ENCODE peak calls at places on chromosomes 3 and 15, in seven cellular contexts. W is non-pigmented ciliary epithelial cell, M is hepatic stellate cell, D is DMS153, N is HuH-7.5, F is Ammon's horn, G is NCI-H1092. R is an unnamed sample.

GRCh38 chr3:25448750-25449684 is 21.0 kb downstream of the RARB start:
- DNase-seq in W (no peak), M (peak), D (no peak), N (peak), F (peak), G (peak), R (peak)

GRCh38 chr15:83436513-83437158 is 10.5 kb upstream of the SH3GL3 start:
- DNase-seq in W (peak), M (peak), D (no peak), N (peak), F (peak), G (no peak), R (peak)

GRCh38 chr3:38725726-38726410 is 76.4 kb upstream of the SCN5A start:
- DNase-seq in W (no peak), M (peak), D (no peak), N (no peak), F (no peak), G (no peak), R (no peak)

GRCh38 chr3:6779140-6779539 is 81.8 kb upstream of the GRM7 start:
- DNase-seq in W (no peak), M (no peak), D (no peak), N (no peak), F (no peak), G (no peak), R (no peak)

GRCh38 chr15:31402511-31403056 is 75.9 kb downstream of the KLF13 start:
- DNase-seq in W (no peak), M (peak), D (no peak), N (no peak), F (no peak), G (no peak), R (no peak)

GRCh38 chr15:27768731-27769510 is 330.2 kb downstream of the OCA2 start:
- DNase-seq in W (no peak), M (no peak), D (no peak), N (no peak), F (no peak), G (no peak), R (no peak)

GRCh38 chr15:71048913-71049675 is 66.2 kb upstream of the THSD4 start:
- DNase-seq in W (peak), M (peak), D (no peak), N (no peak), F (no peak), G (no peak), R (no peak)

GRCh38 chr3:31357451-31357850 is 175.3 kb upstream of the STT3B start:
- DNase-seq in W (no peak), M (no peak), D (no peak), N (no peak), F (no peak), G (no peak), R (no peak)

GRCh38 chr3:85652322-85652721 is 693.5 kb downstream of the CADM2 start:
- DNase-seq in W (no peak), M (no peak), D (no peak), N (no peak), F (no peak), G (no peak), R (no peak)

GRCh38 chr3:52313774-52314188 is 2.3 kb upstream of the DNAH1 start:
- DNase-seq in W (no peak), M (peak), D (no peak), N (no peak), F (peak), G (no peak), R (no peak)

GRCh38 chr3:78734048-78734637 is 1033.7 kb downstream of the ROBO1 start:
- DNase-seq in W (no peak), M (no peak), D (peak), N (no peak), F (no peak), G (peak), R (peak)

GRCh38 chr15:99433757-99434211 is 132.0 kb upstream of the MEF2A start:
- DNase-seq in W (no peak), M (no peak), D (no peak), N (no peak), F (no peak), G (no peak), R (no peak)

GRCh38 chr3:130627143-130627849 is 110.3 kb downstream of the COL6A6 start:
- DNase-seq in W (no peak), M (no peak), D (no peak), N (no peak), F (no peak), G (no peak), R (no peak)

GRCh38 chr3:186823391-186823790 is 17.1 kb upstream of the RFC4 start:
- DNase-seq in W (no peak), M (no peak), D (no peak), N (no peak), F (no peak), G (no peak), R (no peak)

GRCh38 chr3:130895690-130896089 is 1.8 kb downstream of the ATP2C1 start:
- DNase-seq in W (no peak), M (no peak), D (no peak), N (no peak), F (no peak), G (no peak), R (no peak)

GRCh38 chr3:13645791-13646637 is 97.1 kb downstream of the FBLN2 start:
- DNase-seq in W (no peak), M (no peak), D (no peak), N (no peak), F (no peak), G (no peak), R (no peak)

GRCh38 chr3:632571-633170 is 436.1 kb downstream of the CHL1 start:
- DNase-seq in W (peak), M (peak), D (peak), N (peak), F (peak), G (peak), R (no peak)

GRCh38 chr3:194617058-194617671 is 16.1 kb downstream of the TMEM44 start:
- DNase-seq in W (no peak), M (no peak), D (no peak), N (no peak), F (no peak), G (no peak), R (no peak)

GRCh38 chr3:39065197-39065596 is 13.4 kb downstream of the WDR48 start:
- DNase-seq in W (peak), M (peak), D (no peak), N (peak), F (peak), G (no peak), R (no peak)

GRCh38 chr3:28934135-28934813 is 346.6 kb upstream of the RBMS3 start:
- DNase-seq in W (no peak), M (no peak), D (no peak), N (no peak), F (no peak), G (no peak), R (no peak)

GRCh38 chr3:107810195-107811071 is 280.4 kb downstream of the CD47 start:
- DNase-seq in W (no peak), M (no peak), D (no peak), N (peak), F (no peak), G (no peak), R (no peak)

GRCh38 chr15:77529394-77530159 is 103.1 kb downstream of the LINGO1 start:
- DNase-seq in W (no peak), M (no peak), D (no peak), N (no peak), F (no peak), G (no peak), R (no peak)

GRCh38 chr15:80309769-80310384 is 57.9 kb upstream of the CTXND1 start:
- DNase-seq in W (peak), M (peak), D (no peak), N (peak), F (peak), G (no peak), R (no peak)

GRCh38 chr15:95624616-95625361 is 705.7 kb upstream of the NR2F2 start:
- DNase-seq in W (no peak), M (no peak), D (no peak), N (no peak), F (no peak), G (no peak), R (no peak)

GRCh38 chr3:100556656-100557310 is 52.6 kb upstream of the ADGRG7 start:
- DNase-seq in W (no peak), M (no peak), D (peak), N (no peak), F (no peak), G (no peak), R (peak)

GRCh38 chr3:52062499-52062898 is 6.1 kb upstream of the DUSP7 start:
- DNase-seq in W (no peak), M (peak), D (no peak), N (no peak), F (no peak), G (no peak), R (no peak)

GRCh38 chr3:24101676-24102168 is 156.6 kb downstream of the NR1D2 start:
- DNase-seq in W (no peak), M (no peak), D (no peak), N (no peak), F (no peak), G (no peak), R (no peak)

GRCh38 chr15:52528465-52529288 is at the start of gene MYO5A:
- DNase-seq in W (no peak), M (peak), D (peak), N (peak), F (peak), G (peak), R (no peak)

GRCh38 chr15:69576948-69577351 is 124.3 kb downstream of the RPLP1 start:
- DNase-seq in W (no peak), M (no peak), D (no peak), N (no peak), F (no peak), G (no peak), R (no peak)

GRCh38 chr15:48017747-48018146 is 103.0 kb upstream of the SLC24A5 start:
- DNase-seq in W (no peak), M (no peak), D (no peak), N (no peak), F (no peak), G (no peak), R (no peak)

GRCh38 chr15:52020253-52021085 is 1.4 kb downstream of the MAPK6 start:
- DNase-seq in W (no peak), M (peak), D (no peak), N (no peak), F (no peak), G (no peak), R (no peak)

GRCh38 chr15:74319596-74320357 is 47.7 kb downstream of the CYP11A1 start:
- DNase-seq in W (no peak), M (no peak), D (peak), N (no peak), F (no peak), G (peak), R (no peak)

GRCh38 chr3:15500107-15500724 is 21.3 kb downstream of the COLQ start:
- DNase-seq in W (no peak), M (no peak), D (no peak), N (no peak), F (no peak), G (no peak), R (no peak)

GRCh38 chr15:75676688-75677475 is 29.2 kb downstream of the SNX33 start:
- DNase-seq in W (no peak), M (no peak), D (no peak), N (no peak), F (no peak), G (no peak), R (no peak)

GRCh38 chr15:44775923-44776322 is 39.6 kb downstream of the TRIM69 start:
- DNase-seq in W (no peak), M (no peak), D (no peak), N (no peak), F (peak), G (peak), R (no peak)

GRCh38 chr3:57778499-57778898 is 22.4 kb downstream of the SLMAP start:
- DNase-seq in W (no peak), M (no peak), D (no peak), N (no peak), F (no peak), G (no peak), R (no peak)

GRCh38 chr3:165254812-165255211 is 58.6 kb upstream of the SLITRK3 start:
- DNase-seq in W (no peak), M (no peak), D (peak), N (peak), F (peak), G (no peak), R (no peak)

R was measured in smooth muscle cell of the brain vasculature.